ENCODE peak calls at places on chromosome 14, in eight cellular contexts. One of them, this sample, is unnamed.

GRCh38 chr14:98803196-98803595 is 468.8 kb downstream of the BCL11B start:
- DNase-seq in epithelial cell of esophagus: no peak
- DNase-seq in HEK293T: no peak
- DNase-seq in stimulated activated CD4-positive, alpha-beta T cell treated with anti-CD3 and anti-CD28 coated beads, Interleukin-2, amount 100 ng/mL, for 48 hours: no peak
- DNase-seq in iPS-NIHi11: no peak
- DNase-seq in NT2/D1: no peak
- DNase-seq in GM23338: no peak
- DNase-seq in KBM-7: no peak
- DNase-seq in this sample: no peak

GRCh38 chr14:97266653-97267052 is 469.5 kb downstream of the VRK1 start:
- DNase-seq in epithelial cell of esophagus: no peak
- DNase-seq in HEK293T: no peak
- DNase-seq in stimulated activated CD4-positive, alpha-beta T cell treated with anti-CD3 and anti-CD28 coated beads, Interleukin-2, amount 100 ng/mL, for 48 hours: no peak
- DNase-seq in iPS-NIHi11: peak
- DNase-seq in NT2/D1: peak
- DNase-seq in GM23338: peak
- DNase-seq in KBM-7: no peak
- DNase-seq in this sample: peak

GRCh38 chr14:36955967-36956366 is 216.4 kb downstream of the SLC25A21 start:
- DNase-seq in epithelial cell of esophagus: no peak
- DNase-seq in HEK293T: peak
- DNase-seq in stimulated activated CD4-positive, alpha-beta T cell treated with anti-CD3 and anti-CD28 coated beads, Interleukin-2, amount 100 ng/mL, for 48 hours: no peak
- DNase-seq in iPS-NIHi11: no peak
- DNase-seq in NT2/D1: no peak
- DNase-seq in GM23338: no peak
- DNase-seq in KBM-7: no peak
- DNase-seq in this sample: no peak

GRCh38 chr14:101408077-101408831 is 153.0 kb upstream of the DIO3 start:
- DNase-seq in epithelial cell of esophagus: no peak
- DNase-seq in HEK293T: no peak
- DNase-seq in stimulated activated CD4-positive, alpha-beta T cell treated with anti-CD3 and anti-CD28 coated beads, Interleukin-2, amount 100 ng/mL, for 48 hours: no peak
- DNase-seq in iPS-NIHi11: no peak
- DNase-seq in NT2/D1: no peak
- DNase-seq in GM23338: no peak
- DNase-seq in KBM-7: no peak
- DNase-seq in this sample: no peak

GRCh38 chr14:91374897-91375747 is 42.5 kb downstream of the CCDC88C start:
- DNase-seq in epithelial cell of esophagus: no peak
- DNase-seq in HEK293T: no peak
- DNase-seq in stimulated activated CD4-positive, alpha-beta T cell treated with anti-CD3 and anti-CD28 coated beads, Interleukin-2, amount 100 ng/mL, for 48 hours: no peak
- DNase-seq in iPS-NIHi11: no peak
- DNase-seq in NT2/D1: no peak
- DNase-seq in GM23338: peak
- DNase-seq in KBM-7: no peak
- DNase-seq in this sample: no peak

GRCh38 chr14:85634205-85634604 is 104.3 kb downstream of the FLRT2 start:
- DNase-seq in epithelial cell of esophagus: peak
- DNase-seq in HEK293T: no peak
- DNase-seq in stimulated activated CD4-positive, alpha-beta T cell treated with anti-CD3 and anti-CD28 coated beads, Interleukin-2, amount 100 ng/mL, for 48 hours: no peak
- DNase-seq in iPS-NIHi11: no peak
- DNase-seq in NT2/D1: no peak
- DNase-seq in GM23338: no peak
- DNase-seq in KBM-7: no peak
- DNase-seq in this sample: no peak

GRCh38 chr14:104891664-104892500 is 26.8 kb downstream of the CEP170B start:
- DNase-seq in epithelial cell of esophagus: no peak
- DNase-seq in HEK293T: no peak
- DNase-seq in stimulated activated CD4-positive, alpha-beta T cell treated with anti-CD3 and anti-CD28 coated beads, Interleukin-2, amount 100 ng/mL, for 48 hours: no peak
- DNase-seq in iPS-NIHi11: peak
- DNase-seq in NT2/D1: no peak
- DNase-seq in GM23338: no peak
- DNase-seq in KBM-7: no peak
- DNase-seq in this sample: no peak

GRCh38 chr14:34059925-34060746 is 109.3 kb upstream of the EGLN3 start:
- DNase-seq in epithelial cell of esophagus: peak
- DNase-seq in HEK293T: peak
- DNase-seq in stimulated activated CD4-positive, alpha-beta T cell treated with anti-CD3 and anti-CD28 coated beads, Interleukin-2, amount 100 ng/mL, for 48 hours: peak
- DNase-seq in iPS-NIHi11: peak
- DNase-seq in NT2/D1: peak
- DNase-seq in GM23338: peak
- DNase-seq in KBM-7: no peak
- DNase-seq in this sample: no peak

GRCh38 chr14:61454545-61454944 is 133.2 kb downstream of the PRKCH start:
- DNase-seq in epithelial cell of esophagus: no peak
- DNase-seq in HEK293T: no peak
- DNase-seq in stimulated activated CD4-positive, alpha-beta T cell treated with anti-CD3 and anti-CD28 coated beads, Interleukin-2, amount 100 ng/mL, for 48 hours: no peak
- DNase-seq in iPS-NIHi11: no peak
- DNase-seq in NT2/D1: no peak
- DNase-seq in GM23338: no peak
- DNase-seq in KBM-7: no peak
- DNase-seq in this sample: no peak

GRCh38 chr14:54769955-54770863 is 132.4 kb downstream of the GCH1 start:
- DNase-seq in epithelial cell of esophagus: no peak
- DNase-seq in HEK293T: no peak
- DNase-seq in stimulated activated CD4-positive, alpha-beta T cell treated with anti-CD3 and anti-CD28 coated beads, Interleukin-2, amount 100 ng/mL, for 48 hours: no peak
- DNase-seq in iPS-NIHi11: no peak
- DNase-seq in NT2/D1: no peak
- DNase-seq in GM23338: no peak
- DNase-seq in KBM-7: no peak
- DNase-seq in this sample: no peak

GRCh38 chr14:22505751-22506710 is 83.0 kb downstream of the DAD1 start:
- DNase-seq in epithelial cell of esophagus: no peak
- DNase-seq in HEK293T: no peak
- DNase-seq in stimulated activated CD4-positive, alpha-beta T cell treated with anti-CD3 and anti-CD28 coated beads, Interleukin-2, amount 100 ng/mL, for 48 hours: no peak
- DNase-seq in iPS-NIHi11: no peak
- DNase-seq in NT2/D1: no peak
- DNase-seq in GM23338: no peak
- DNase-seq in KBM-7: no peak
- DNase-seq in this sample: no peak

GRCh38 chr14:65224799-65225198 is 122.5 kb upstream of the MAX start:
- DNase-seq in epithelial cell of esophagus: no peak
- DNase-seq in HEK293T: no peak
- DNase-seq in stimulated activated CD4-positive, alpha-beta T cell treated with anti-CD3 and anti-CD28 coated beads, Interleukin-2, amount 100 ng/mL, for 48 hours: no peak
- DNase-seq in iPS-NIHi11: no peak
- DNase-seq in NT2/D1: no peak
- DNase-seq in GM23338: no peak
- DNase-seq in KBM-7: no peak
- DNase-seq in this sample: no peak

GRCh38 chr14:93778856-93779629 is 9.2 kb downstream of the PRIMA1 start:
- DNase-seq in epithelial cell of esophagus: no peak
- DNase-seq in HEK293T: no peak
- DNase-seq in stimulated activated CD4-positive, alpha-beta T cell treated with anti-CD3 and anti-CD28 coated beads, Interleukin-2, amount 100 ng/mL, for 48 hours: no peak
- DNase-seq in iPS-NIHi11: no peak
- DNase-seq in NT2/D1: no peak
- DNase-seq in GM23338: no peak
- DNase-seq in KBM-7: no peak
- DNase-seq in this sample: no peak

GRCh38 chr14:73280903-73281302 is 43.6 kb downstream of the PAPLN start:
- DNase-seq in epithelial cell of esophagus: no peak
- DNase-seq in HEK293T: no peak
- DNase-seq in stimulated activated CD4-positive, alpha-beta T cell treated with anti-CD3 and anti-CD28 coated beads, Interleukin-2, amount 100 ng/mL, for 48 hours: no peak
- DNase-seq in iPS-NIHi11: no peak
- DNase-seq in NT2/D1: no peak
- DNase-seq in GM23338: no peak
- DNase-seq in KBM-7: no peak
- DNase-seq in this sample: no peak

GRCh38 chr14:99322731-99323599 is 51.0 kb upstream of the BCL11B start:
- DNase-seq in epithelial cell of esophagus: no peak
- DNase-seq in HEK293T: no peak
- DNase-seq in stimulated activated CD4-positive, alpha-beta T cell treated with anti-CD3 and anti-CD28 coated beads, Interleukin-2, amount 100 ng/mL, for 48 hours: no peak
- DNase-seq in iPS-NIHi11: peak
- DNase-seq in NT2/D1: no peak
- DNase-seq in GM23338: no peak
- DNase-seq in KBM-7: no peak
- DNase-seq in this sample: no peak

GRCh38 chr14:102071283-102071998 is 15.4 kb downstream of the HSP90AA1 start:
- DNase-seq in epithelial cell of esophagus: peak
- DNase-seq in HEK293T: no peak
- DNase-seq in stimulated activated CD4-positive, alpha-beta T cell treated with anti-CD3 and anti-CD28 coated beads, Interleukin-2, amount 100 ng/mL, for 48 hours: no peak
- DNase-seq in iPS-NIHi11: no peak
- DNase-seq in NT2/D1: no peak
- DNase-seq in GM23338: no peak
- DNase-seq in KBM-7: no peak
- DNase-seq in this sample: no peak

GRCh38 chr14:35140718-35141581 is 18.6 kb downstream of the PRORP start:
- DNase-seq in epithelial cell of esophagus: peak
- DNase-seq in HEK293T: no peak
- DNase-seq in stimulated activated CD4-positive, alpha-beta T cell treated with anti-CD3 and anti-CD28 coated beads, Interleukin-2, amount 100 ng/mL, for 48 hours: no peak
- DNase-seq in iPS-NIHi11: no peak
- DNase-seq in NT2/D1: no peak
- DNase-seq in GM23338: peak
- DNase-seq in KBM-7: peak
- DNase-seq in this sample: no peak

GRCh38 chr14:75279153-75279738 is 618 bp downstream of the FOS start:
- DNase-seq in epithelial cell of esophagus: no peak
- DNase-seq in HEK293T: peak
- DNase-seq in stimulated activated CD4-positive, alpha-beta T cell treated with anti-CD3 and anti-CD28 coated beads, Interleukin-2, amount 100 ng/mL, for 48 hours: peak
- DNase-seq in iPS-NIHi11: no peak
- DNase-seq in NT2/D1: no peak
- DNase-seq in GM23338: peak
- DNase-seq in KBM-7: peak
- DNase-seq in this sample: no peak

GRCh38 chr14:34804933-34805332 is 70.2 kb downstream of the BAZ1A start:
- DNase-seq in epithelial cell of esophagus: no peak
- DNase-seq in HEK293T: no peak
- DNase-seq in stimulated activated CD4-positive, alpha-beta T cell treated with anti-CD3 and anti-CD28 coated beads, Interleukin-2, amount 100 ng/mL, for 48 hours: no peak
- DNase-seq in iPS-NIHi11: no peak
- DNase-seq in NT2/D1: no peak
- DNase-seq in GM23338: no peak
- DNase-seq in KBM-7: no peak
- DNase-seq in this sample: no peak

GRCh38 chr14:97723834-97724770 is 926.9 kb downstream of the VRK1 start:
- DNase-seq in epithelial cell of esophagus: peak
- DNase-seq in HEK293T: no peak
- DNase-seq in stimulated activated CD4-positive, alpha-beta T cell treated with anti-CD3 and anti-CD28 coated beads, Interleukin-2, amount 100 ng/mL, for 48 hours: peak
- DNase-seq in iPS-NIHi11: no peak
- DNase-seq in NT2/D1: no peak
- DNase-seq in GM23338: no peak
- DNase-seq in KBM-7: no peak
- DNase-seq in this sample: no peak

GRCh38 chr14:93234798-93235197 is 27.7 kb downstream of the UBR7 start:
- DNase-seq in epithelial cell of esophagus: peak
- DNase-seq in HEK293T: no peak
- DNase-seq in stimulated activated CD4-positive, alpha-beta T cell treated with anti-CD3 and anti-CD28 coated beads, Interleukin-2, amount 100 ng/mL, for 48 hours: no peak
- DNase-seq in iPS-NIHi11: no peak
- DNase-seq in NT2/D1: no peak
- DNase-seq in GM23338: no peak
- DNase-seq in KBM-7: no peak
- DNase-seq in this sample: no peak